ENCODE peak calls at places on chromosomes 4 and X, in five cellular contexts. One of them, this sample, is unnamed.

GRCh38 chr4:6160536-6160935 is 39.8 kb downstream of the JAKMIP1 start:
- DNase-seq in stimulated activated CD4-positive, alpha-beta T cell treated with anti-CD3 and anti-CD28 coated beads, Interleukin-12 subunit alpha, Interleukin-12 subunit beta, amount 100 ng/mL, for 4 hours: no peak
- DNase-seq in CD8-positive, alpha-beta memory T cell: no peak
- DNase-seq in lung microvascular endothelial cell: no peak
- DNase-seq in EL: no peak
- DNase-seq in this sample: no peak

GRCh38 chr4:141077611-141078225 is 55.6 kb downstream of the RNF150 start:
- DNase-seq in EL: no peak
- DNase-seq in lung microvascular endothelial cell: no peak
- DNase-seq in stimulated activated CD4-positive, alpha-beta T cell treated with anti-CD3 and anti-CD28 coated beads, Interleukin-12 subunit alpha, Interleukin-12 subunit beta, amount 100 ng/mL, for 4 hours: no peak
- DNase-seq in CD8-positive, alpha-beta memory T cell: no peak
- DNase-seq in this sample: no peak

GRCh38 chr4:20532096-20532495 is 168.2 kb upstream of the PACRGL start:
- DNase-seq in lung microvascular endothelial cell: no peak
- DNase-seq in EL: no peak
- DNase-seq in stimulated activated CD4-positive, alpha-beta T cell treated with anti-CD3 and anti-CD28 coated beads, Interleukin-12 subunit alpha, Interleukin-12 subunit beta, amount 100 ng/mL, for 4 hours: no peak
- DNase-seq in CD8-positive, alpha-beta memory T cell: no peak
- DNase-seq in this sample: no peak

GRCh38 chr4:98677799-98678198 is 19.4 kb upstream of the TSPAN5 start:
- DNase-seq in CD8-positive, alpha-beta memory T cell: no peak
- DNase-seq in stimulated activated CD4-positive, alpha-beta T cell treated with anti-CD3 and anti-CD28 coated beads, Interleukin-12 subunit alpha, Interleukin-12 subunit beta, amount 100 ng/mL, for 4 hours: no peak
- DNase-seq in EL: peak; percentile 20
- DNase-seq in lung microvascular endothelial cell: no peak
- DNase-seq in this sample: no peak

GRCh38 chr4:2875556-2875955 is 31.9 kb downstream of the ADD1 start:
- DNase-seq in EL: no peak
- DNase-seq in CD8-positive, alpha-beta memory T cell: no peak
- DNase-seq in stimulated activated CD4-positive, alpha-beta T cell treated with anti-CD3 and anti-CD28 coated beads, Interleukin-12 subunit alpha, Interleukin-12 subunit beta, amount 100 ng/mL, for 4 hours: no peak
- DNase-seq in lung microvascular endothelial cell: no peak
- DNase-seq in this sample: no peak

GRCh38 chrX:53048169-53049126 is at the start of gene GPR173:
- DNase-seq in stimulated activated CD4-positive, alpha-beta T cell treated with anti-CD3 and anti-CD28 coated beads, Interleukin-12 subunit alpha, Interleukin-12 subunit beta, amount 100 ng/mL, for 4 hours: no peak
- DNase-seq in EL: peak; percentile 67
- DNase-seq in CD8-positive, alpha-beta memory T cell: no peak
- DNase-seq in lung microvascular endothelial cell: peak; percentile 40
- DNase-seq in this sample: peak; percentile 63

GRCh38 chrX:39850630-39851152 is 247.1 kb downstream of the BCOR start:
- DNase-seq in lung microvascular endothelial cell: no peak
- DNase-seq in stimulated activated CD4-positive, alpha-beta T cell treated with anti-CD3 and anti-CD28 coated beads, Interleukin-12 subunit alpha, Interleukin-12 subunit beta, amount 100 ng/mL, for 4 hours: peak; percentile 19
- DNase-seq in EL: peak; percentile 40
- DNase-seq in CD8-positive, alpha-beta memory T cell: no peak
- DNase-seq in this sample: no peak

GRCh38 chr4:8323947-8324555 is 54.5 kb downstream of the HTRA3 start:
- DNase-seq in lung microvascular endothelial cell: no peak
- DNase-seq in stimulated activated CD4-positive, alpha-beta T cell treated with anti-CD3 and anti-CD28 coated beads, Interleukin-12 subunit alpha, Interleukin-12 subunit beta, amount 100 ng/mL, for 4 hours: no peak
- DNase-seq in CD8-positive, alpha-beta memory T cell: no peak
- DNase-seq in EL: peak; percentile 51
- DNase-seq in this sample: no peak

This sample was measured in endothelial cell of umbilical vein.